ENCODE peak calls at places on chromosomes 12 and 14, in four cellular contexts. One of them, this sample, is unnamed.

GRCh38 chr14:95549656-95550585 is 15.1 kb downstream of the GLRX5 start:
- DNase-seq in MM.1S: no peak
- DNase-seq in mesenchymal stem cell: no peak
- DNase-seq in stomach: peak; percentile 45
- DNase-seq in this sample: no peak

GRCh38 chr12:67048371-67048770 is 220.8 kb upstream of the CAND1 start:
- DNase-seq in mesenchymal stem cell: no peak
- DNase-seq in MM.1S: no peak
- DNase-seq in stomach: no peak
- DNase-seq in this sample: no peak

GRCh38 chr14:77965919-77966435 is 166.1 kb downstream of the ADCK1 start:
- DNase-seq in mesenchymal stem cell: peak; percentile 20
- DNase-seq in MM.1S: peak; percentile 12
- DNase-seq in stomach: peak; percentile 54
- DNase-seq in this sample: peak; percentile 29

GRCh38 chr12:99722690-99723486 is 75.3 kb downstream of the GARIN6 start:
- DNase-seq in MM.1S: no peak
- DNase-seq in stomach: no peak
- DNase-seq in mesenchymal stem cell: no peak
- DNase-seq in this sample: no peak

GRCh38 chr12:114186241-114187002 is 219.5 kb downstream of the TBX5 start:
- DNase-seq in mesenchymal stem cell: no peak
- DNase-seq in MM.1S: no peak
- DNase-seq in stomach: no peak
- DNase-seq in this sample: peak; percentile 12

GRCh38 chr14:73591690-73592448 is at the start of gene ACOT4:
- DNase-seq in stomach: peak; percentile 55
- DNase-seq in mesenchymal stem cell: peak; percentile 23
- DNase-seq in MM.1S: no peak
- DNase-seq in this sample: no peak

GRCh38 chr12:81222841-81223595 is 145.1 kb downstream of the ACSS3 start:
- DNase-seq in MM.1S: no peak
- DNase-seq in stomach: no peak
- DNase-seq in mesenchymal stem cell: no peak
- DNase-seq in this sample: no peak

GRCh38 chr14:51342226-51342625 is 102.2 kb downstream of the TMX1 start:
- DNase-seq in mesenchymal stem cell: peak; percentile 78
- DNase-seq in stomach: no peak
- DNase-seq in MM.1S: no peak
- DNase-seq in this sample: no peak

GRCh38 chr14:30194769-30195168 is 267.1 kb upstream of the PRKD1 start:
- DNase-seq in mesenchymal stem cell: peak; percentile 59
- DNase-seq in MM.1S: no peak
- DNase-seq in stomach: no peak
- DNase-seq in this sample: no peak

GRCh38 chr12:75568387-75568786 is 57.0 kb upstream of the KRR1 start:
- DNase-seq in stomach: no peak
- DNase-seq in mesenchymal stem cell: peak; percentile 43
- DNase-seq in MM.1S: no peak
- DNase-seq in this sample: no peak

GRCh38 chr12:59158681-59159080 is 238.4 kb upstream of the LRIG3 start:
- DNase-seq in mesenchymal stem cell: no peak
- DNase-seq in stomach: no peak
- DNase-seq in MM.1S: no peak
- DNase-seq in this sample: no peak

GRCh38 chr14:101071493-101071891 is 168.0 kb upstream of the RTL1 start:
- DNase-seq in MM.1S: no peak
- DNase-seq in stomach: peak; percentile 7
- DNase-seq in mesenchymal stem cell: no peak
- DNase-seq in this sample: no peak

GRCh38 chr12:51322452-51322851 is 1.5 kb downstream of the BIN2 start:
- DNase-seq in MM.1S: peak; percentile 58
- DNase-seq in stomach: no peak
- DNase-seq in mesenchymal stem cell: no peak
- DNase-seq in this sample: no peak

GRCh38 chr12:9049520-9050133 is 60.3 kb downstream of the KLRG1 start:
- DNase-seq in MM.1S: peak; percentile 39
- DNase-seq in stomach: no peak
- DNase-seq in mesenchymal stem cell: peak; percentile 61
- DNase-seq in this sample: peak; percentile 41

GRCh38 chr14:94028450-94028826 is 2.3 kb downstream of the OTUB2 start:
- DNase-seq in MM.1S: no peak
- DNase-seq in stomach: no peak
- DNase-seq in mesenchymal stem cell: peak; percentile 5
- DNase-seq in this sample: no peak

GRCh38 chr12:15688838-15689237 is 100.3 kb downstream of the EPS8 start:
- DNase-seq in stomach: no peak
- DNase-seq in MM.1S: no peak
- DNase-seq in mesenchymal stem cell: no peak
- DNase-seq in this sample: no peak

GRCh38 chr12:15689751-15690191 is 99.4 kb downstream of the EPS8 start:
- DNase-seq in stomach: no peak
- DNase-seq in mesenchymal stem cell: no peak
- DNase-seq in MM.1S: no peak
- DNase-seq in this sample: no peak

GRCh38 chr12:15693233-15693911 is 95.8 kb downstream of the EPS8 start:
- DNase-seq in mesenchymal stem cell: peak; percentile 71
- DNase-seq in stomach: no peak
- DNase-seq in MM.1S: no peak
- DNase-seq in this sample: no peak

GRCh38 chr12:15690320-15690719 is 98.9 kb downstream of the EPS8 start:
- DNase-seq in MM.1S: no peak
- DNase-seq in mesenchymal stem cell: no peak
- DNase-seq in stomach: no peak
- DNase-seq in this sample: no peak

GRCh38 chr12:15691372-15691771 is 97.8 kb downstream of the EPS8 start:
- DNase-seq in mesenchymal stem cell: no peak
- DNase-seq in MM.1S: no peak
- DNase-seq in stomach: no peak
- DNase-seq in this sample: no peak
- H3K4me1 ChIP-seq in mesenchymal stem cell: peaks cover 7% of the 10 kb centered on the region
- H3K4me1 ChIP-seq in MM.1S: no peaks in the 10 kb centered on the region
- H3K4me1 ChIP-seq in stomach: peaks cover 39% of the 10 kb centered on the region
- H3K4me1 ChIP-seq in this sample: no peaks in the 10 kb centered on the region

GRCh38 chr12:89134213-89134770 is 218.0 kb downstream of the DUSP6 start:
- DNase-seq in mesenchymal stem cell: no peak
- DNase-seq in stomach: peak; percentile 28
- DNase-seq in MM.1S: no peak
- DNase-seq in this sample: no peak
- H3K36me3 ChIP-seq in mesenchymal stem cell: no peaks in the 10 kb centered on the region
- H3K36me3 ChIP-seq in stomach: no peaks in the 10 kb centered on the region
- H3K36me3 ChIP-seq in MM.1S: no peaks in the 10 kb centered on the region
- H3K36me3 ChIP-seq in this sample: no peaks in the 10 kb centered on the region

GRCh38 chr12:53100466-53101151 is 2.7 kb upstream of the SOAT2 start:
- DNase-seq in stomach: peak; percentile 5
- DNase-seq in mesenchymal stem cell: no peak
- DNase-seq in MM.1S: no peak
- DNase-seq in this sample: no peak
- H3K4me1 ChIP-seq in stomach: peaks cover 43% of the 10 kb centered on the region
- H3K4me1 ChIP-seq in mesenchymal stem cell: peaks cover 29% of the 10 kb centered on the region
- H3K4me1 ChIP-seq in MM.1S: peaks cover 42% of the 10 kb centered on the region
- H3K4me1 ChIP-seq in this sample: peaks cover 6% of the 10 kb centered on the region

GRCh38 chr14:63624701-63625100 is 17.0 kb downstream of the WDR89 start:
- DNase-seq in MM.1S: no peak
- DNase-seq in stomach: no peak
- DNase-seq in mesenchymal stem cell: no peak
- DNase-seq in this sample: no peak

GRCh38 chr14:63624203-63624602 is 17.5 kb downstream of the WDR89 start:
- DNase-seq in stomach: no peak
- DNase-seq in MM.1S: no peak
- DNase-seq in mesenchymal stem cell: no peak
- DNase-seq in this sample: no peak
- H3K36me3 ChIP-seq in stomach: peaks cover 16% of the 10 kb centered on the region
- H3K36me3 ChIP-seq in MM.1S: no peaks in the 10 kb centered on the region
- H3K36me3 ChIP-seq in mesenchymal stem cell: no peaks in the 10 kb centered on the region
- H3K36me3 ChIP-seq in this sample: peaks cover 7% of the 10 kb centered on the region

GRCh38 chr14:91727121-91727520 is 4.8 kb downstream of the CATSPERB start:
- DNase-seq in stomach: no peak
- DNase-seq in MM.1S: no peak
- DNase-seq in mesenchymal stem cell: no peak
- DNase-seq in this sample: no peak
- H3K4me1 ChIP-seq in stomach: no peaks in the 10 kb centered on the region
- H3K4me1 ChIP-seq in MM.1S: no peaks in the 10 kb centered on the region
- H3K4me1 ChIP-seq in mesenchymal stem cell: no peaks in the 10 kb centered on the region
- H3K4me1 ChIP-seq in this sample: no peaks in the 10 kb centered on the region

GRCh38 chr12:57717131-57717530 is 21.4 kb downstream of the AGAP2 start:
- DNase-seq in mesenchymal stem cell: no peak
- DNase-seq in MM.1S: no peak
- DNase-seq in stomach: no peak
- DNase-seq in this sample: no peak

GRCh38 chr12:57719777-57720605 is 18.6 kb downstream of the AGAP2 start:
- DNase-seq in mesenchymal stem cell: no peak
- DNase-seq in MM.1S: no peak
- DNase-seq in stomach: no peak
- DNase-seq in this sample: no peak

GRCh38 chr12:57716305-57716704 is 22.2 kb downstream of the AGAP2 start:
- DNase-seq in mesenchymal stem cell: no peak
- DNase-seq in stomach: no peak
- DNase-seq in MM.1S: no peak
- DNase-seq in this sample: no peak

GRCh38 chr12:57718641-57719528 is 19.7 kb downstream of the AGAP2 start:
- DNase-seq in mesenchymal stem cell: no peak
- DNase-seq in stomach: no peak
- DNase-seq in MM.1S: no peak
- DNase-seq in this sample: no peak

DNA sequence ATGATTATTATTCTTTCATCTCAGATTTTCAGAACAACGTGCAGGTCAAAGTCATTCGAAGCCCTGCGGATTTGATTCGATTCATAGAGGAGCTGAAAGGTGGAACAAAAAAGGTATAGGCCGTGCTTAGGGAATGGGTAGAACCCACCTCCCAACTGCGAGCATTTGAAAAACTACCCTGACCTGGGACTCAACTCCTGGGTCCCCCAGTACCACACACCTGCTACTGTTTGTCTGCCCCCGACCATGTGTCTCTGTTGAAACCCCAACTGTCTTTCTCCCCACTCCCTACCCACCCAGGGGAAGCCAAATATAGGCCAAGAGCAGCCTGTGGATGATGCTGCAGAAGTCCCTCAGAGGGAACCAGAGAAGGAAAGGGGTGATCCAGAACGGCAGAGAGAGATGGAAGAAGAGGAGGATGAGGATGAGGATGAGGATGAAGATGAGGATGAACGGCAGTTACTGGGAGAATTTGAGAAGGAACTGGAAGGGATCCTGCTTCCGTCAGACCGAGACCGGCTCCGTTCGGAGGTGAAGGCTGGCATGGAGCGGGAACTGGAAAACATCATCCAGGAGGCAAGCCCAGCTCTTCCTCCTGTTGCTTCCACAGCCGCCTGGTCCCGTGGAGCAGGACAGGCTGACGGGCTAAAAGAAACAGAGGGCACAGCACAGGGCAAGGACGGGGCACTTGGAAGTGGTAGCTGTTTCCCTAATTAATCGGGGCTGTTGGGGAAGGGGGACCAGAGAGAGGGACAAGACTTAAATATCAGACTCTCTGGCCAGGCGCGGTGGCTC is 20.5 kb downstream of the AGAP2 start:
- DNase-seq in mesenchymal stem cell: no peak
- DNase-seq in MM.1S: no peak
- DNase-seq in stomach: no peak
- DNase-seq in this sample: no peak
- H3K36me3 ChIP-seq in mesenchymal stem cell: peaks cover 70% of the 10 kb centered on the region
- H3K36me3 ChIP-seq in MM.1S: no peaks in the 10 kb centered on the region
- H3K36me3 ChIP-seq in stomach: peaks cover 92% of the 10 kb centered on the region
- H3K36me3 ChIP-seq in this sample: peaks cover 18% of the 10 kb centered on the region

DNA sequence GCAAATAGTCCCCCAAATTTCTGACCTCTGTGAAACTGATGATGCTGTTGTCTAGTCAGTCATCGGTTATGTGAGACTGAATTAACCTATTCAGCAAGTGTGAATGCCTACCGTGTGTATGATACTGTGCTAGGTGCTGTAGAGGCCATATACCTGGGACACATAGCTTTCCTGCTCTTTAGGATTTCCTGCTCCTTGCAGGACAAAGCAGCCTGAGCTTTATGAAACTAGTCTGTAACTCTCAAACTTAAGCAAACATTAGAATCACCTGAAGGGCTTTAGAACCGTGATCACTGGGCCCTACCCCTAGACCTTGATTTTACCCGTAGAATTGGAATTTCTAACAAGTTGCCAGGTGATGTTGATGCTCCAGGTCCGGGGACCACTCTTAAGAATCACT is 6.9 kb downstream of the MARK3 start:
- DNase-seq in mesenchymal stem cell: no peak
- DNase-seq in MM.1S: no peak
- DNase-seq in stomach: no peak
- DNase-seq in this sample: no peak
- H3K4me1 ChIP-seq in mesenchymal stem cell: peaks cover 14% of the 10 kb centered on the region
- H3K4me1 ChIP-seq in MM.1S: no peaks in the 10 kb centered on the region
- H3K4me1 ChIP-seq in stomach: peaks cover 91% of the 10 kb centered on the region
- H3K4me1 ChIP-seq in this sample: peaks cover 11% of the 10 kb centered on the region